ENCODE peak calls at places on chromosomes 7 and 10, in nine cellular contexts. V is lower leg skin; M is left ventricle myocardium inferior; S is upper lobe of right lung; C is astrocyte of the spinal cord; D is CD8-positive, alpha-beta T cell; U is neuronal stem cell; G is transverse colon; Q is testis. A is an unnamed sample.
A peak's percentile ranks its signal among the peaks of the same experiment; 100 is the strongest.

GRCh38 chr7:147829021-147829420 is 761.5 kb upstream of the C7orf33 start:
- DNase-seq in V (no peak), M (no peak), S (no peak), C (no peak), D (no peak), U (no peak), G (no peak), Q (no peak), A (no peak)

GRCh38 chr10:19302117-19302516 is 253.5 kb downstream of the MALRD1 start:
- DNase-seq in V (no peak), M (no peak), S (no peak), C (peak; percentile 84), D (no peak), U (no peak), G (no peak), Q (no peak), A (peak; percentile 42)

GRCh38 chr7:1176891-1177373 is 16.9 kb upstream of the ZFAND2A start:
- DNase-seq in V (peak; percentile 94), M (peak; percentile 62), S (peak; percentile 90), C (peak; percentile 44), D (peak; percentile 76), U (no peak), G (peak; percentile 88), Q (peak; percentile 87), A (no peak)

GRCh38 chr10:126111562-126111961 is 215.2 kb downstream of the FANK1 start:
- DNase-seq in V (no peak), M (no peak), S (no peak), C (peak; percentile 71), D (no peak), U (no peak), G (no peak), Q (no peak), A (no peak)

GRCh38 chr10:57979986-57980385 is 287.7 kb downstream of the IPMK start:
- DNase-seq in V (no peak), M (no peak), S (no peak), C (no peak), D (no peak), U (no peak), G (no peak), Q (no peak), A (no peak)

GRCh38 chr7:27453702-27454405 is 208.8 kb downstream of the HIBADH start:
- DNase-seq in V (no peak), M (no peak), S (no peak), C (peak; percentile 84), D (no peak), U (no peak), G (no peak), Q (peak; percentile 41), A (no peak)

GRCh38 chr7:128078309-128078708 is 47.1 kb upstream of the LRRC4 start:
- DNase-seq in V (no peak), M (no peak), S (no peak), C (no peak), D (no peak), U (no peak), G (no peak), Q (no peak), A (no peak)

GRCh38 chr7:500521-501420 is 18.9 kb downstream of the PDGFA start:
- DNase-seq in V (no peak), M (peak; percentile 13), S (peak; percentile 64), C (no peak), D (no peak), U (no peak), G (no peak), Q (no peak), A (no peak)

GRCh38 chr10:97659589-97659988 is 19.1 kb downstream of the PI4K2A start:
- DNase-seq in V (no peak), M (no peak), S (no peak), C (peak; percentile 69), D (no peak), U (no peak), G (no peak), Q (no peak), A (peak; percentile 29)

GRCh38 chr10:16259726-16260125 is 177.1 kb upstream of the PTER start:
- DNase-seq in V (no peak), M (no peak), S (no peak), C (no peak), D (no peak), U (no peak), G (no peak), Q (no peak), A (no peak)

GRCh38 chr10:38008006-38008405 is 2.5 kb upstream of the ZNF33A start:
- DNase-seq in V (no peak), M (no peak), S (no peak), C (no peak), D (no peak), U (no peak), G (no peak), Q (no peak), A (no peak)

GRCh38 chr10:83555264-83555663 is 584.0 kb upstream of the GHITM start:
- DNase-seq in V (no peak), M (no peak), S (no peak), C (no peak), D (no peak), U (no peak), G (no peak), Q (no peak), A (no peak)

GRCh38 chr10:26217396-26218105 is 977 bp downstream of the GAD2 start:
- DNase-seq in V (no peak), M (no peak), S (no peak), C (no peak), D (no peak), U (no peak), G (no peak), Q (no peak), A (no peak)

GRCh38 chr10:84743483-84743882 is 415.1 kb downstream of the CCSER2 start:
- DNase-seq in V (no peak), M (no peak), S (no peak), C (no peak), D (no peak), U (no peak), G (no peak), Q (no peak), A (no peak)

GRCh38 chr10:107727762-107728317 is 563.3 kb upstream of the SORCS1 start:
- DNase-seq in V (no peak), M (no peak), S (no peak), C (peak; percentile 16), D (no peak), U (no peak), G (no peak), Q (no peak), A (peak; percentile 3)

GRCh38 chr7:75823198-75823910 is 9.7 kb upstream of the CCL24 start:
- DNase-seq in V (no peak), M (no peak), S (no peak), C (no peak), D (no peak), U (no peak), G (peak; percentile 25), Q (no peak), A (no peak)

GRCh38 chr10:28077889-28078288 is 79.0 kb upstream of the ODAD2 start:
- DNase-seq in V (no peak), M (no peak), S (no peak), C (peak; percentile 29), D (no peak), U (peak; percentile 4), G (no peak), Q (no peak), A (no peak)

GRCh38 chr10:35913628-35914027 is 271.5 kb upstream of the FZD8 start:
- DNase-seq in V (no peak), M (no peak), S (no peak), C (peak; percentile 33), D (no peak), U (no peak), G (no peak), Q (no peak), A (no peak)

GRCh38 chr7:4951903-4952636 is 6.9 kb downstream of the MMD2 start:
- DNase-seq in V (no peak), M (no peak), S (no peak), C (no peak), D (no peak), U (no peak), G (no peak), Q (no peak), A (no peak)

GRCh38 chr10:4384254-4384653 is 441.8 kb upstream of the AKR1E2 start:
- DNase-seq in V (no peak), M (no peak), S (no peak), C (peak; percentile 89), D (no peak), U (no peak), G (no peak), Q (no peak), A (peak; percentile 86)

GRCh38 chr7:139772115-139772514 is 5.7 kb downstream of the HIPK2 start:
- DNase-seq in V (no peak), M (no peak), S (no peak), C (peak; percentile 40), D (no peak), U (no peak), G (no peak), Q (no peak), A (no peak)
- H3K4me3 ChIP-seq in V (no peak overlapping the region), M (no peak overlapping the region), S (no peak overlapping the region), C (no peak overlapping the region), D (no peak overlapping the region), U (no peak overlapping the region), G (no peak overlapping the region), Q (no peak overlapping the region), A (no peak overlapping the region)

GRCh38 chr10:116130006-116130405 is 143.0 kb downstream of the GFRA1 start:
- DNase-seq in V (no peak), M (no peak), S (no peak), C (no peak), D (no peak), U (no peak), G (no peak), Q (no peak), A (no peak)
- H3K4me3 ChIP-seq in V (no peak overlapping the region), M (no peak overlapping the region), S (no peak overlapping the region), C (no peak overlapping the region), D (no peak overlapping the region), U (no peak overlapping the region), G (no peak overlapping the region), Q (no peak overlapping the region), A (no peak overlapping the region)

DNA sequence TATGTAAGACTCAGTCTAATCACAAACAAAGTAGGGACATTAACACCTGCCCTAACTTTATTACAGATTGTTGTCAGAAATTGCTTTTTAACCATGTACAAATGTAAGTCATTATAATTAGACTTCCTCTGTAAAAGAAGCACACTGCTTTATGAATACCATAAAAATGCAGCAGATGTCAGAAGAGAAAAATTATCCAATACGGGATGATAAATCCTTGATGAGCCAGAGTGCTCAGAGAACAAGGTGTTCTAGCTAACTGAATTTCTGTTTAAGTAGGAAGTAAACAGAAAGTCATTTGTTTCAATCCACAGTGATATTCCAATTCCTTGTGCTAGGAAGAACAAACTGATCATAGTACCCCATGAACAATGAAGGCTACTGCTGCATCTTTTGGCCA is 54.6 kb upstream of the BMPER start:
- DNase-seq in V (no peak), M (no peak), S (no peak), C (no peak), D (no peak), U (no peak), G (no peak), Q (no peak), A (no peak)
- H3K4me3 ChIP-seq in V (no peak overlapping the region), M (no peak overlapping the region), S (no peak overlapping the region), C (no peak overlapping the region), D (no peak overlapping the region), U (no peak overlapping the region), G (no peak overlapping the region), Q (no peak overlapping the region), A (no peak overlapping the region)

DNA sequence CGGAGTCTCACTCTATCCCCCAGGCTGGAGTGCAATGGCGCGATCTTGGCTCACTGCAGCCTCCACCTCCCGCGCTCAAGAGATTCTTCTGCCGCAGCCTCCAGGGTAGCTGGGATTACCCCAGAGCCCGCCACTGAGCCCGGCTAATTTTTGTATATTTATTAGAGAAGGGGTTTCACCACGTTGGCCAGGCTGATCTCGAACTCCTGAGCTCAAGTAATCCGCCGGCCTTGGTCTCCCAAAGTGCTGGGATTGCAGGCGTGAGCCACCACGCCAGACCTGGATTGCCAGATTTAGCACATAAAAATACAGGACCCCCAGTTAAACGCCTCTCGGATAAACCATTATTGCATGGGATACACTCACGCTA is 428 bp upstream of the GATAD1 start:
- DNase-seq in V (no peak), M (no peak), S (no peak), C (no peak), D (no peak), U (no peak), G (peak; percentile 17), Q (peak; percentile 20), A (no peak)
- H3K4me3 ChIP-seq in V (no peak overlapping the region), M (peak overlapping the region; percentile 100), S (peak overlapping the region; percentile 100), C (no peak overlapping the region), D (peak overlapping the region; percentile 73), U (peak overlapping the region; percentile 24), G (no peak overlapping the region), Q (peak overlapping the region; percentile 98), A (peak overlapping the region; percentile 88)

A was measured in astrocyte of the cerebellum.